ENCODE peak calls at places on chromosomes 12 and 14, in five cellular contexts. One of them, this sample, is unnamed.

GRCh38 chr12:65818454-65819382 is 5.6 kb upstream of the HMGA2 start:
- DNase-seq in GM19239: no peak
- DNase-seq in NCI-H1417 treated with DMSO at 0.1 percent for 48 hours: no peak
- DNase-seq in M059J: peak
- DNase-seq in activated T-helper 9 cell treated with anti-CD3 and anti-CD28 coated beads, Interleukin-2, amount 50 U/mL, for 16 hours: no peak
- DNase-seq in this sample: no peak

GRCh38 chr14:100297320-100298300 is 8.6 kb downstream of the SLC25A29 start:
- DNase-seq in M059J: peak
- DNase-seq in activated T-helper 9 cell treated with anti-CD3 and anti-CD28 coated beads, Interleukin-2, amount 50 U/mL, for 16 hours: no peak
- DNase-seq in GM19239: peak
- DNase-seq in NCI-H1417 treated with DMSO at 0.1 percent for 48 hours: no peak
- DNase-seq in this sample: no peak

GRCh38 chr12:6373022-6373787 is 2.2 kb downstream of the SCNN1A start:
- DNase-seq in NCI-H1417 treated with DMSO at 0.1 percent for 48 hours: peak
- DNase-seq in GM19239: no peak
- DNase-seq in M059J: no peak
- DNase-seq in activated T-helper 9 cell treated with anti-CD3 and anti-CD28 coated beads, Interleukin-2, amount 50 U/mL, for 16 hours: no peak
- DNase-seq in this sample: no peak

GRCh38 chr14:53306267-53306721 is 153.2 kb upstream of the DDHD1 start:
- DNase-seq in M059J: peak
- DNase-seq in activated T-helper 9 cell treated with anti-CD3 and anti-CD28 coated beads, Interleukin-2, amount 50 U/mL, for 16 hours: peak
- DNase-seq in NCI-H1417 treated with DMSO at 0.1 percent for 48 hours: peak
- DNase-seq in GM19239: peak
- DNase-seq in this sample: no peak

GRCh38 chr14:26187996-26188605 is 409.7 kb downstream of the NOVA1 start:
- DNase-seq in M059J: no peak
- DNase-seq in activated T-helper 9 cell treated with anti-CD3 and anti-CD28 coated beads, Interleukin-2, amount 50 U/mL, for 16 hours: no peak
- DNase-seq in NCI-H1417 treated with DMSO at 0.1 percent for 48 hours: no peak
- DNase-seq in GM19239: no peak
- DNase-seq in this sample: no peak

GRCh38 chr12:61397668-61398067 is 862.5 kb upstream of the USP15 start:
- DNase-seq in NCI-H1417 treated with DMSO at 0.1 percent for 48 hours: no peak
- DNase-seq in M059J: peak
- DNase-seq in GM19239: no peak
- DNase-seq in activated T-helper 9 cell treated with anti-CD3 and anti-CD28 coated beads, Interleukin-2, amount 50 U/mL, for 16 hours: no peak
- DNase-seq in this sample: no peak

GRCh38 chr14:50198503-50198902 is 32.9 kb downstream of the SOS2 start:
- DNase-seq in activated T-helper 9 cell treated with anti-CD3 and anti-CD28 coated beads, Interleukin-2, amount 50 U/mL, for 16 hours: no peak
- DNase-seq in GM19239: no peak
- DNase-seq in NCI-H1417 treated with DMSO at 0.1 percent for 48 hours: no peak
- DNase-seq in M059J: no peak
- DNase-seq in this sample: no peak

GRCh38 chr12:101775814-101776213 is 36.6 kb upstream of the SYCP3 start:
- DNase-seq in M059J: no peak
- DNase-seq in GM19239: no peak
- DNase-seq in activated T-helper 9 cell treated with anti-CD3 and anti-CD28 coated beads, Interleukin-2, amount 50 U/mL, for 16 hours: no peak
- DNase-seq in NCI-H1417 treated with DMSO at 0.1 percent for 48 hours: no peak
- DNase-seq in this sample: no peak

GRCh38 chr12:107014050-107014449 is 27.1 kb upstream of the MTERF2 start:
- DNase-seq in GM19239: no peak
- DNase-seq in NCI-H1417 treated with DMSO at 0.1 percent for 48 hours: no peak
- DNase-seq in activated T-helper 9 cell treated with anti-CD3 and anti-CD28 coated beads, Interleukin-2, amount 50 U/mL, for 16 hours: no peak
- DNase-seq in M059J: peak
- DNase-seq in this sample: no peak

GRCh38 chr14:86665975-86666374 is 1136.0 kb downstream of the FLRT2 start:
- DNase-seq in activated T-helper 9 cell treated with anti-CD3 and anti-CD28 coated beads, Interleukin-2, amount 50 U/mL, for 16 hours: no peak
- DNase-seq in M059J: no peak
- DNase-seq in GM19239: no peak
- DNase-seq in NCI-H1417 treated with DMSO at 0.1 percent for 48 hours: no peak
- DNase-seq in this sample: no peak

GRCh38 chr14:35229495-35230089 is 62.6 kb upstream of the PSMA6 start:
- DNase-seq in M059J: peak
- DNase-seq in GM19239: no peak
- DNase-seq in NCI-H1417 treated with DMSO at 0.1 percent for 48 hours: no peak
- DNase-seq in activated T-helper 9 cell treated with anti-CD3 and anti-CD28 coated beads, Interleukin-2, amount 50 U/mL, for 16 hours: no peak
- DNase-seq in this sample: no peak

GRCh38 chr12:63905523-63905922 is 61.0 kb downstream of the SRGAP1 start:
- DNase-seq in M059J: peak
- DNase-seq in activated T-helper 9 cell treated with anti-CD3 and anti-CD28 coated beads, Interleukin-2, amount 50 U/mL, for 16 hours: no peak
- DNase-seq in NCI-H1417 treated with DMSO at 0.1 percent for 48 hours: no peak
- DNase-seq in GM19239: no peak
- DNase-seq in this sample: no peak

GRCh38 chr12:46553266-46553665 is 180.7 kb upstream of the SLC38A2 start:
- DNase-seq in M059J: peak
- DNase-seq in NCI-H1417 treated with DMSO at 0.1 percent for 48 hours: no peak
- DNase-seq in activated T-helper 9 cell treated with anti-CD3 and anti-CD28 coated beads, Interleukin-2, amount 50 U/mL, for 16 hours: no peak
- DNase-seq in GM19239: no peak
- DNase-seq in this sample: no peak

GRCh38 chr14:102363182-102363952 is 626 bp downstream of the TECPR2 start:
- DNase-seq in GM19239: peak
- DNase-seq in NCI-H1417 treated with DMSO at 0.1 percent for 48 hours: no peak
- DNase-seq in M059J: peak
- DNase-seq in activated T-helper 9 cell treated with anti-CD3 and anti-CD28 coated beads, Interleukin-2, amount 50 U/mL, for 16 hours: peak
- DNase-seq in this sample: no peak

GRCh38 chr12:66514581-66514980 is 164.3 kb downstream of the GRIP1 start:
- DNase-seq in M059J: peak
- DNase-seq in activated T-helper 9 cell treated with anti-CD3 and anti-CD28 coated beads, Interleukin-2, amount 50 U/mL, for 16 hours: no peak
- DNase-seq in GM19239: no peak
- DNase-seq in NCI-H1417 treated with DMSO at 0.1 percent for 48 hours: no peak
- DNase-seq in this sample: no peak

GRCh38 chr12:5745251-5745888 is 199.7 kb downstream of the ANO2 start:
- DNase-seq in NCI-H1417 treated with DMSO at 0.1 percent for 48 hours: no peak
- DNase-seq in M059J: peak
- DNase-seq in activated T-helper 9 cell treated with anti-CD3 and anti-CD28 coated beads, Interleukin-2, amount 50 U/mL, for 16 hours: no peak
- DNase-seq in GM19239: peak
- DNase-seq in this sample: no peak

GRCh38 chr12:25253371-25254068 is 2.8 kb upstream of the KRAS start:
- DNase-seq in GM19239: no peak
- DNase-seq in activated T-helper 9 cell treated with anti-CD3 and anti-CD28 coated beads, Interleukin-2, amount 50 U/mL, for 16 hours: no peak
- DNase-seq in M059J: no peak
- DNase-seq in NCI-H1417 treated with DMSO at 0.1 percent for 48 hours: no peak
- DNase-seq in this sample: no peak

GRCh38 chr14:68297871-68298468 is 478.4 kb downstream of the RAD51B start:
- DNase-seq in NCI-H1417 treated with DMSO at 0.1 percent for 48 hours: no peak
- DNase-seq in M059J: peak
- DNase-seq in GM19239: no peak
- DNase-seq in activated T-helper 9 cell treated with anti-CD3 and anti-CD28 coated beads, Interleukin-2, amount 50 U/mL, for 16 hours: no peak
- DNase-seq in this sample: no peak

GRCh38 chr12:2283910-2284309 is 231.1 kb downstream of the CACNA1C start:
- DNase-seq in GM19239: no peak
- DNase-seq in M059J: peak
- DNase-seq in activated T-helper 9 cell treated with anti-CD3 and anti-CD28 coated beads, Interleukin-2, amount 50 U/mL, for 16 hours: no peak
- DNase-seq in NCI-H1417 treated with DMSO at 0.1 percent for 48 hours: no peak
- DNase-seq in this sample: no peak

GRCh38 chr14:75165586-75166391 is 10.6 kb downstream of the TMED10 start:
- DNase-seq in NCI-H1417 treated with DMSO at 0.1 percent for 48 hours: no peak
- DNase-seq in activated T-helper 9 cell treated with anti-CD3 and anti-CD28 coated beads, Interleukin-2, amount 50 U/mL, for 16 hours: no peak
- DNase-seq in GM19239: no peak
- DNase-seq in M059J: no peak
- DNase-seq in this sample: no peak

GRCh38 chr12:120720972-120721801 is 4.4 kb upstream of the ACADS start:
- DNase-seq in M059J: no peak
- DNase-seq in NCI-H1417 treated with DMSO at 0.1 percent for 48 hours: no peak
- DNase-seq in GM19239: no peak
- DNase-seq in activated T-helper 9 cell treated with anti-CD3 and anti-CD28 coated beads, Interleukin-2, amount 50 U/mL, for 16 hours: no peak
- DNase-seq in this sample: no peak

GRCh38 chr12:110590806-110591326 is 7.7 kb upstream of the PPTC7 start:
- DNase-seq in activated T-helper 9 cell treated with anti-CD3 and anti-CD28 coated beads, Interleukin-2, amount 50 U/mL, for 16 hours: no peak
- DNase-seq in NCI-H1417 treated with DMSO at 0.1 percent for 48 hours: no peak
- DNase-seq in GM19239: peak
- DNase-seq in M059J: peak
- DNase-seq in this sample: no peak

GRCh38 chr14:103558071-103558882 is 4.2 kb downstream of the BAG5 start:
- DNase-seq in M059J: peak
- DNase-seq in NCI-H1417 treated with DMSO at 0.1 percent for 48 hours: no peak
- DNase-seq in activated T-helper 9 cell treated with anti-CD3 and anti-CD28 coated beads, Interleukin-2, amount 50 U/mL, for 16 hours: no peak
- DNase-seq in GM19239: no peak
- DNase-seq in this sample: no peak

GRCh38 chr12:103908877-103909276 is 21.3 kb upstream of the HSP90B1 start:
- DNase-seq in GM19239: no peak
- DNase-seq in activated T-helper 9 cell treated with anti-CD3 and anti-CD28 coated beads, Interleukin-2, amount 50 U/mL, for 16 hours: no peak
- DNase-seq in M059J: no peak
- DNase-seq in NCI-H1417 treated with DMSO at 0.1 percent for 48 hours: no peak
- DNase-seq in this sample: no peak

GRCh38 chr12:80681287-80681686 is 26.1 kb upstream of the MYF6 start:
- DNase-seq in activated T-helper 9 cell treated with anti-CD3 and anti-CD28 coated beads, Interleukin-2, amount 50 U/mL, for 16 hours: no peak
- DNase-seq in NCI-H1417 treated with DMSO at 0.1 percent for 48 hours: no peak
- DNase-seq in GM19239: no peak
- DNase-seq in M059J: no peak
- DNase-seq in this sample: no peak

GRCh38 chr12:46585854-46586621 is 213.5 kb upstream of the SLC38A2 start:
- DNase-seq in M059J: peak
- DNase-seq in NCI-H1417 treated with DMSO at 0.1 percent for 48 hours: no peak
- DNase-seq in activated T-helper 9 cell treated with anti-CD3 and anti-CD28 coated beads, Interleukin-2, amount 50 U/mL, for 16 hours: no peak
- DNase-seq in GM19239: no peak
- DNase-seq in this sample: no peak

GRCh38 chr12:54459355-54459754 is 14.0 kb downstream of the GTSF1 start:
- DNase-seq in activated T-helper 9 cell treated with anti-CD3 and anti-CD28 coated beads, Interleukin-2, amount 50 U/mL, for 16 hours: no peak
- DNase-seq in GM19239: no peak
- DNase-seq in NCI-H1417 treated with DMSO at 0.1 percent for 48 hours: no peak
- DNase-seq in M059J: no peak
- DNase-seq in this sample: no peak

GRCh38 chr12:25500651-25501050 is 52.4 kb downstream of the LMNTD1 start:
- DNase-seq in NCI-H1417 treated with DMSO at 0.1 percent for 48 hours: no peak
- DNase-seq in GM19239: no peak
- DNase-seq in activated T-helper 9 cell treated with anti-CD3 and anti-CD28 coated beads, Interleukin-2, amount 50 U/mL, for 16 hours: no peak
- DNase-seq in M059J: peak
- DNase-seq in this sample: no peak

GRCh38 chr12:57109207-57110160 is 1.7 kb downstream of the STAT6 start:
- DNase-seq in NCI-H1417 treated with DMSO at 0.1 percent for 48 hours: no peak
- DNase-seq in M059J: no peak
- DNase-seq in GM19239: no peak
- DNase-seq in activated T-helper 9 cell treated with anti-CD3 and anti-CD28 coated beads, Interleukin-2, amount 50 U/mL, for 16 hours: no peak
- DNase-seq in this sample: no peak

GRCh38 chr12:58732894-58733293 is 187.4 kb downstream of the LRIG3 start:
- DNase-seq in NCI-H1417 treated with DMSO at 0.1 percent for 48 hours: no peak
- DNase-seq in GM19239: no peak
- DNase-seq in activated T-helper 9 cell treated with anti-CD3 and anti-CD28 coated beads, Interleukin-2, amount 50 U/mL, for 16 hours: no peak
- DNase-seq in M059J: peak
- DNase-seq in this sample: no peak

GRCh38 chr14:103847954-103848719 is 762 bp upstream of the PPP1R13B start:
- DNase-seq in GM19239: peak
- DNase-seq in M059J: no peak
- DNase-seq in NCI-H1417 treated with DMSO at 0.1 percent for 48 hours: no peak
- DNase-seq in activated T-helper 9 cell treated with anti-CD3 and anti-CD28 coated beads, Interleukin-2, amount 50 U/mL, for 16 hours: no peak
- DNase-seq in this sample: no peak

GRCh38 chr12:118219772-118220171 is 83.8 kb downstream of the PEBP1 start:
- DNase-seq in GM19239: no peak
- DNase-seq in M059J: no peak
- DNase-seq in activated T-helper 9 cell treated with anti-CD3 and anti-CD28 coated beads, Interleukin-2, amount 50 U/mL, for 16 hours: no peak
- DNase-seq in NCI-H1417 treated with DMSO at 0.1 percent for 48 hours: no peak
- DNase-seq in this sample: no peak

This sample was measured in esophagus squamous epithelium.